ENCODE peak calls at places on chromosomes 12 and 14, in four cellular contexts. Y is left colon; E is stimulated activated CD4-positive, alpha-beta T cell treated with anti-CD3 and anti-CD28 coated beads, TNF-alpha, amount 100 ng/mL, for 1 hour; T is tibial artery. P is an unnamed sample.

GRCh38 chr12:104756901-104757300 is 201.2 kb downstream of the SLC41A2 start:
- DNase-seq in E (no peak), Y (no peak), T (no peak), P (no peak)

GRCh38 chr12:83084516-83085234 is 398.0 kb downstream of the TMTC2 start:
- DNase-seq in T (no peak), Y (no peak), E (no peak), P (no peak)

GRCh38 chr12:12510141-12510540 is 52.5 kb downstream of the DUSP16 start:
- DNase-seq in E (no peak), T (no peak), Y (no peak), P (no peak)

GRCh38 chr14:104752338-104752734 is 611 bp upstream of the SIVA1 start:
- DNase-seq in E (no peak), T (no peak), Y (no peak), P (no peak)

GRCh38 chr12:107196681-107197080 is 103.3 kb upstream of the CRY1 start:
- DNase-seq in Y (no peak), T (no peak), E (no peak), P (no peak)

GRCh38 chr12:42104784-42105183 is 39.9 kb downstream of the GXYLT1 start:
- DNase-seq in Y (no peak), T (no peak), E (no peak), P (no peak)

GRCh38 chr12:124640096-124640495 is 72.7 kb upstream of the NCOR2 start:
- DNase-seq in T (no peak), E (no peak), Y (no peak), P (no peak)

GRCh38 chr14:30296956-30297405 is 262.0 kb upstream of the G2E3 start:
- DNase-seq in T (no peak), E (no peak), Y (no peak), P (no peak)

GRCh38 chr12:114355389-114356088 is 50.4 kb downstream of the TBX5 start:
- DNase-seq in E (no peak), Y (no peak), T (no peak), P (no peak)

GRCh38 chr12:53325539-53326061 is 4.2 kb upstream of the AAAS start:
- DNase-seq in Y (peak; percentile 51), T (peak; percentile 74), E (no peak), P (peak; percentile 58)

P was measured in right atrium auricular region.